ENCODE peak calls at places on chromosomes 4 and X, in seven cellular contexts. S is cardiac muscle cell, B is stomach, Y is upper lobe of right lung, L is fibroblast of lung, D is left ventricle myocardium inferior, H is A549. I is an unnamed sample.

GRCh38 chr4:15479089-15479912 is 9.6 kb downstream of the CC2D2A start:
- DNase-seq in S (peak; percentile 79), B (peak; percentile 31), Y (peak; percentile 72), L (peak; percentile 94), D (no peak), H (peak; percentile 84), I (peak; percentile 62)

GRCh38 chr4:114729339-114729738 is 130.7 kb downstream of the UGT8 start:
- DNase-seq in S (no peak), B (no peak), Y (no peak), L (no peak), D (no peak), H (no peak), I (no peak)

GRCh38 chr4:175947117-175947722 is 118.4 kb upstream of the WDR17 start:
- DNase-seq in S (peak; percentile 25), B (no peak), Y (no peak), L (peak; percentile 66), D (no peak), H (peak; percentile 17), I (no peak)

GRCh38 chrX:80876877-80877276 is 67.2 kb upstream of the BRWD3 start:
- DNase-seq in S (peak; percentile 12), B (no peak), Y (no peak), L (peak; percentile 56), D (no peak), H (peak; percentile 45), I (no peak)

GRCh38 chr4:40292313-40292759 is 42.8 kb upstream of the CHRNA9 start:
- DNase-seq in S (no peak), B (no peak), Y (no peak), L (peak; percentile 41), D (no peak), H (peak; percentile 20), I (no peak)

GRCh38 chrX:79592259-79592658 is 225.1 kb upstream of the ITM2A start:
- DNase-seq in S (peak; percentile 0), B (no peak), Y (no peak), L (no peak), D (no peak), H (no peak), I (no peak)

GRCh38 chrX:40936827-40937226 is 148.4 kb upstream of the USP9X start:
- DNase-seq in S (no peak), B (no peak), Y (no peak), L (no peak), D (no peak), H (peak; percentile 26), I (no peak)

GRCh38 chr4:84238247-84239090 is 260.6 kb downstream of the NKX6-1 start:
- DNase-seq in S (no peak), B (no peak), Y (no peak), L (peak; percentile 66), D (no peak), H (no peak), I (no peak)

GRCh38 chrX:47514553-47515235 is 31.7 kb upstream of the ZNF41 start:
- DNase-seq in S (no peak), B (no peak), Y (no peak), L (peak; percentile 64), D (no peak), H (peak; percentile 9), I (no peak)

GRCh38 chr4:101155859-101156430 is 191.4 kb downstream of the PPP3CA start:
- DNase-seq in S (no peak), B (no peak), Y (no peak), L (no peak), D (no peak), H (no peak), I (no peak)

GRCh38 chr4:101155368-101155767 is 192.0 kb downstream of the PPP3CA start:
- DNase-seq in S (no peak), B (no peak), Y (no peak), L (peak; percentile 24), D (no peak), H (peak; percentile 52), I (no peak)

GRCh38 chr4:101158136-101158485 is 189.2 kb downstream of the PPP3CA start:
- DNase-seq in S (no peak), B (no peak), Y (no peak), L (no peak), D (no peak), H (peak; percentile 12), I (no peak)

GRCh38 chr4:101157415-101158135 is 189.8 kb downstream of the PPP3CA start:
- DNase-seq in S (no peak), B (no peak), Y (no peak), L (peak; percentile 12), D (no peak), H (peak; percentile 25), I (no peak)

GRCh38 chr4:101156619-101157310 is 190.6 kb downstream of the PPP3CA start:
- DNase-seq in S (no peak), B (no peak), Y (no peak), L (no peak), D (no peak), H (no peak), I (no peak)
- H3K4me1 ChIP-seq in S (no peaks in the 10 kb centered on the region), B (no peaks in the 10 kb centered on the region), Y (no peaks in the 10 kb centered on the region), L (peaks cover 14% of the 10 kb centered on the region), D (peaks cover 14% of the 10 kb centered on the region), H (peaks cover 90% of the 10 kb centered on the region), I (no peaks in the 10 kb centered on the region)

GRCh38 chr4:71614626-71615025 is 169.3 kb downstream of the GC start:
- DNase-seq in S (no peak), B (no peak), Y (no peak), L (no peak), D (no peak), H (peak; percentile 26), I (no peak)

DNA sequence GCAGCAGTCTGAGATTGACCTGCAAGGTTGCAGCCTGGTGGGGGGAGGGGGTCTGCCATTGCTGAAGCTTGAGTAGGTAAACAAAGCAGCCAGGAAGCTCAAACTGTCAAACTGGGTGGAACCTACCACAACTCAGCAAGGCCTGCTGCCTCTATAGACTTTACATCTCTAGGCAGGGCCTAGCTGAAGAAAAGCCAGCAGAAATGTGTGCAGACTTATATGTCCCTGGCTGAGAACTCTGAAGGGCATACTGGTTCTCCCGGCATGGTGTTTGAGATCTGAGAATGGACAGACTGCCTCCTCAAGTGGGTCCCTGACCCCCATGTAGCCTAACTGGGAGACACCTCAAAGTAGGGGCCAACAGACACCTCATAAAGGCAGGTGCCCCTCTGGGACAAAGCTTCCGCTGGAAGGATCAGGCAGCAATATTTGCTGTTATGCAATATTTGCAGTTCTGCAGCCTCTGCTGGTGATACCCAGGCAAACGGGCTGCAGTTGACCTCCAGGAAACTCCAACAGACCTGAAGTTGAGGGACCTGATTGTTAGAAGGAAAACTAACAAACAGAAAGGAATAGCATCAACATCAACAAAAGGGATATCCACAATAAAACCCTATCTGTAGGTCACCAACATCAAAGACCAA is 167.6 kb downstream of the GC start:
- DNase-seq in S (no peak), B (no peak), Y (no peak), L (no peak), D (no peak), H (no peak), I (no peak)
- TF ChIP-seq CTCF in S (no peak), B (no peak), Y (no peak), L (no peak), D (no peak), H (no peak), I (no peak)

GRCh38 chr4:138300616-138301015 is 58.5 kb upstream of the SLC7A11 start:
- DNase-seq in S (no peak), B (no peak), Y (no peak), L (no peak), D (no peak), H (no peak), I (no peak)

GRCh38 chr4:138301536-138301935 is 59.4 kb upstream of the SLC7A11 start:
- DNase-seq in S (peak; percentile 49), B (no peak), Y (no peak), L (no peak), D (no peak), H (no peak), I (no peak)

GRCh38 chr4:138307319-138307718 is 65.2 kb upstream of the SLC7A11 start:
- DNase-seq in S (no peak), B (no peak), Y (no peak), L (no peak), D (no peak), H (no peak), I (no peak)

GRCh38 chr4:138308421-138308820 is 66.3 kb upstream of the SLC7A11 start:
- DNase-seq in S (no peak), B (no peak), Y (no peak), L (no peak), D (no peak), H (peak; percentile 12), I (no peak)

GRCh38 chr4:138305055-138305454 is 62.9 kb upstream of the SLC7A11 start:
- DNase-seq in S (no peak), B (no peak), Y (no peak), L (no peak), D (no peak), H (no peak), I (no peak)
- H3K27ac ChIP-seq in S (no peak overlapping the region), B (no peak overlapping the region), Y (no peak overlapping the region), L (no peak overlapping the region), D (no peak overlapping the region), H (no peak overlapping the region), I (no peak overlapping the region)

GRCh38 chr4:148227147-148227546 is 215.1 kb downstream of the NR3C2 start:
- DNase-seq in S (no peak), B (no peak), Y (no peak), L (no peak), D (no peak), H (no peak), I (no peak)
- H3K4me1 ChIP-seq in S (peaks cover 5% of the 10 kb centered on the region), B (peaks cover 17% of the 10 kb centered on the region), Y (no peaks in the 10 kb centered on the region), L (no peaks in the 10 kb centered on the region), D (peaks cover 30% of the 10 kb centered on the region), H (no peaks in the 10 kb centered on the region), I (peaks cover 13% of the 10 kb centered on the region)

DNA sequence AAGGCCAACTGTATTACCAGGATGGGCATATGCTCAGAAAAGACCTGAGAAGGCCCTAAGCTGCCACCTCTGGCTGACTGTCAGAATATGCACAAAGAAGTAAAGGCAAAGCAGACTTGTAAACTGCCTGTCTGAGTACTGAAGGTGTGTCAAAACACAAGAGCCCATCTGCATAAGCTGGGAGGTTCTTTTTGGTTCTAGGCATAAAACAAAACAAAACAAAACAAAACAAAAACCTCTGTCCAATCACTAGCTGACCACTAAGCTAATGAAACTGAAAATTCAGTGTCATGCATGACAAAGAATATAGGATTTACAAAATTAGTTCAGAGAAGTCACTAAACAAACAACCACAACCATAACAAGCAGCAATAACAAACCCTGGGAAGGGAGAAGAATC is 20.6 kb downstream of the SH3D19 start:
- DNase-seq in S (no peak), B (no peak), Y (no peak), L (no peak), D (no peak), H (peak; percentile 14), I (no peak)
- TF ChIP-seq CTCF in S (no peak), B (no peak), Y (no peak), L (no peak), D (no peak), H (no peak), I (no peak)

DNA sequence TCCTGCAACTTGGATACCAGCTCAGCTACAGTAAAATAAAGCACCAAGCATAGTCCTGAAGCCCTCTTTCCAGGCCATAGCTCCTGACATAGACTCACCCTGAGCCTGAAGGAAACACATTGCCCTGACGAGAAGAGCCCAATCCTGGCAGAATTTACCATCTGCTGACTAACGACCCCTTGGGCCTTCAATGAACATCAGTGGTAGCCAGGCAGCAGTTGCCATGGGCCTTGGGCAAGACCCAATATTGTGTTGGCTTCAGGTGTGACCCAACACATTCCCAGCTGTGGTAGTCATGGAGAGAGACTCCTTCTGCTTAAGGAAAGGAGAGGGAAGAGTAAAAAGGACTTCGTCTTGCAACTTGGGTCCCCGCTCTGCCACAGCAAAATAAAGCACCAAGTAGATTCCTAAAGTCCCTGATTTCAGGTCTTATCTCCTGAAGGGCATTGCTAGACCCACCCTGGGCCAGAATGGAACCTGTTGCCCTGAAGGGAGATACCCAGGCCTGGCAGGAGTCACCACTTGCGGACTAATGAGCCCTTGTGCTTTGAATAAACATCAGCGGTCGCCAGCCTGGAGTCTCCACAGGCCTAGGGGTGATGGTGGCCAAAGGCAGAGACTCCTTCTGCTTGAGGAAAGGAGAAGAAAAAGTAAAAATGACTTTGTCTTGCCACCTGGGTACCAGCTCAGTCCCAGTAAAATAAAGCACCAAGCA is 902.6 kb downstream of the C4orf33 start:
- DNase-seq in S (no peak), B (no peak), Y (no peak), L (no peak), D (no peak), H (no peak), I (no peak)
- H3K27ac ChIP-seq in S (no peak overlapping the region), B (no peak overlapping the region), Y (no peak overlapping the region), L (no peak overlapping the region), D (no peak overlapping the region), H (no peak overlapping the region), I (no peak overlapping the region)

I was measured in adrenal gland.